ENCODE peak calls at places on chromosome 14, in eight cellular contexts. C, F, D, M, V, L, O and J are unnamed samples.
A peak's percentile ranks its signal among the peaks of the same experiment; 100 is the strongest.

GRCh38 chr14:104098272-104099095 is 13.0 kb downstream of the ASPG start:
- DNase-seq in C (no peak), L (no peak), D (no peak), O (peak; percentile 40), V (peak; percentile 32), M (no peak), F (no peak), J (no peak)

GRCh38 chr14:77574446-77575125 is 41.9 kb downstream of the SPTLC2 start:
- DNase-seq in O (no peak), L (no peak), V (no peak), M (no peak), C (no peak), F (no peak), D (peak; percentile 76), J (no peak)

GRCh38 chr14:22993517-22993916 is 11.2 kb upstream of the AJUBA start:
- DNase-seq in C (no peak), F (no peak), V (no peak), L (peak; percentile 68), D (no peak), M (no peak), O (no peak), J (no peak)

GRCh38 chr14:53180272-53181221 is 27.4 kb upstream of the DDHD1 start:
- DNase-seq in C (peak; percentile 35), L (peak; percentile 93), O (peak; percentile 49), F (peak; percentile 32), M (no peak), D (peak; percentile 32), V (no peak), J (peak; percentile 8)

GRCh38 chr14:54669759-54670630 is 103.1 kb downstream of the SAMD4A start:
- DNase-seq in D (peak; percentile 85), M (no peak), C (peak; percentile 4), V (no peak), O (peak; percentile 47), L (no peak), F (no peak), J (no peak)

GRCh38 chr14:91372680-91373495 is 44.7 kb downstream of the CCDC88C start:
- DNase-seq in D (no peak), O (peak; percentile 79), V (no peak), C (peak; percentile 40), F (no peak), M (no peak), L (no peak), J (peak; percentile 52)

GRCh38 chr14:80973918-80974317 is 18.5 kb downstream of the TSHR start:
- DNase-seq in L (no peak), M (no peak), O (no peak), C (no peak), D (no peak), F (no peak), V (no peak), J (peak; percentile 48)

GRCh38 chr14:55599250-55599879 is 19.4 kb downstream of the KTN1 start:
- DNase-seq in F (no peak), L (no peak), V (peak; percentile 58), M (no peak), C (no peak), O (no peak), D (no peak), J (no peak)

GRCh38 chr14:94129758-94130414 is 482 bp upstream of the IFI27L2 start:
- DNase-seq in D (peak; percentile 34), O (no peak), C (peak; percentile 5), V (no peak), L (peak; percentile 61), F (peak; percentile 65), M (no peak), J (peak; percentile 47)

GRCh38 chr14:84197704-84198103 is 1332.2 kb upstream of the FLRT2 start:
- DNase-seq in C (no peak), O (no peak), F (no peak), D (no peak), V (no peak), L (no peak), M (no peak), J (no peak)

GRCh38 chr14:30813182-30813581 is 61.2 kb upstream of the COCH start:
- DNase-seq in V (no peak), M (no peak), L (no peak), F (no peak), O (no peak), D (no peak), C (no peak), J (no peak)

GRCh38 chr14:87156878-87157277 is 836.1 kb downstream of the GALC start:
- DNase-seq in C (no peak), M (no peak), O (no peak), V (no peak), D (no peak), F (no peak), L (peak; percentile 75), J (no peak)

GRCh38 chr14:104353221-104353920 is 215.0 kb downstream of the KIF26A start:
- DNase-seq in C (no peak), O (peak; percentile 35), D (no peak), V (peak; percentile 37), F (no peak), L (no peak), M (no peak), J (no peak)

DNA sequence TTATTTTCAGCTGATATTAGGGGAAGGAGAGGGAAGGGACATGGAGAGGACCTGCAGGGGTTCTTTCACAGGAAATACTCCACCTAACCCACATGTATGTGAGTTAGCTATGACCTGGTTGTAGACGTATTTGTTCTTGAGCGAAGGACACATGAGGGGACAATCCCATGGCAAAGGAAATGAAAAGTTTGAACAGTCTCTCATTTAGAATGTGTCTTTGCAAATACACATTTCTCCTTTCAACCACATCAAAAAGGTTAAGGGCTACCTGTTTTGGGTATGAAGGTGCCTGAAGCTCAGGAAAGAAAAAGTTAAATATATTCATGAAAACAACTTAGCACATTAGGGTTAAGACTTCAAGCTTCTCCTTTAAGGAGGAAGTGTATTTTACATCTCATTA is 7.4 kb downstream of the PYGL start:
- DNase-seq in L (no peak), C (no peak), D (no peak), V (no peak), O (no peak), M (no peak), F (no peak), J (no peak)
- H3K4me1 ChIP-seq in L (no peaks in the 10 kb centered on the region), C (no peaks in the 10 kb centered on the region), D (peaks cover 3% of the 10 kb centered on the region), V (no peaks in the 10 kb centered on the region), O (no peaks in the 10 kb centered on the region), M (no peaks in the 10 kb centered on the region), F (no peaks in the 10 kb centered on the region), J (no peaks in the 10 kb centered on the region)

GRCh38 chr14:96863327-96863985 is 66.3 kb downstream of the VRK1 start:
- DNase-seq in L (peak; percentile 3), O (no peak), C (no peak), V (no peak), M (no peak), D (no peak), F (no peak), J (no peak)

GRCh38 chr14:96858643-96859042 is 61.5 kb downstream of the VRK1 start:
- DNase-seq in F (no peak), C (no peak), V (no peak), L (no peak), O (no peak), D (no peak), M (no peak), J (no peak)

GRCh38 chr14:96867634-96868033 is 70.5 kb downstream of the VRK1 start:
- DNase-seq in O (no peak), C (no peak), F (no peak), L (no peak), V (no peak), M (no peak), D (no peak), J (no peak)

GRCh38 chr14:96863986-96864330 is 66.8 kb downstream of the VRK1 start:
- DNase-seq in F (no peak), L (no peak), M (no peak), C (no peak), V (no peak), O (no peak), D (no peak), J (no peak)

DNA sequence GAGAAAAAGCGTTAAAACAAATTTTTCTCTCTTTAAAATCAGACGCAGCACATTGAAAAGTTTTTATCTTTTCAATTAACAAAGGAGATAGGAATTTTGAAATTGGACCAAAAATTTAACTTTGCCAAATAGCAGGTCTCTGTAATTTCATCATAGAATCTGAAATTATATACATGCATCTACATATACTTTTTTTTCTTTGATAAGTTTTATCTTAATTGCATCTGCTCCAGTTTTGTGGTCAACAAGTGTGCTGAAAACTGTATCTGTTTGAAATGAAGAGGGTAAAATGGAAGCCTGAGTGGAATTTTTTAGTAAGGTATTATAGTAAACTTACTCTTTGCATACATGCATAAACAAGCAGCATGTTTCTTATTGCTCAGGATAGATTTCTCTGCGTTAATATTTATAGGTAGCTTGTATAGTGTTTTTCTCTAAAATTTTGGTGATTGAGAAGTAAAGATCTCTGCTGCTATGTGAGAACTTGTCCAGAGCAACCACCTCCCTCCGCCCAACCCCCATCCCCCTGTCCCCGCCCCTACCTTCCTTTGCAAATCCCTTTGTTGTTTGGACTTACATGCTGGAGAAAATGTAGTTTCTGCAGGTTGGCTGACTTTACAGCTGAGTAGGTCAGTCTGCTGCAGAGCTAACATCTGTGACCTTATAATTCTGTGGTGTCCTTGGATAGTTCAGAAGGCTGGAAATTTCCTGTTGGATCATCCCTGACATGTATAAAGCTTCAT is 64.6 kb downstream of the VRK1 start:
- DNase-seq in D (no peak), C (no peak), O (no peak), M (no peak), V (no peak), F (peak; percentile 54), L (peak; percentile 74), J (no peak)
- H3K4me3 ChIP-seq in D (no peak overlapping the region), C (no peak overlapping the region), O (no peak overlapping the region), M (no peak overlapping the region), V (no peak overlapping the region), F (no peak overlapping the region), L (no peak overlapping the region), J (no peak overlapping the region)

GRCh38 chr14:21155963-21156362 is at the start of gene OR5AU1:
- DNase-seq in C (no peak), D (no peak), F (no peak), L (no peak), V (no peak), O (no peak), M (no peak), J (no peak)

GRCh38 chr14:21163721-21164120 is 7.9 kb upstream of the OR5AU1 start:
- DNase-seq in M (no peak), V (no peak), F (no peak), D (no peak), C (no peak), L (no peak), O (no peak), J (no peak)

DNA sequence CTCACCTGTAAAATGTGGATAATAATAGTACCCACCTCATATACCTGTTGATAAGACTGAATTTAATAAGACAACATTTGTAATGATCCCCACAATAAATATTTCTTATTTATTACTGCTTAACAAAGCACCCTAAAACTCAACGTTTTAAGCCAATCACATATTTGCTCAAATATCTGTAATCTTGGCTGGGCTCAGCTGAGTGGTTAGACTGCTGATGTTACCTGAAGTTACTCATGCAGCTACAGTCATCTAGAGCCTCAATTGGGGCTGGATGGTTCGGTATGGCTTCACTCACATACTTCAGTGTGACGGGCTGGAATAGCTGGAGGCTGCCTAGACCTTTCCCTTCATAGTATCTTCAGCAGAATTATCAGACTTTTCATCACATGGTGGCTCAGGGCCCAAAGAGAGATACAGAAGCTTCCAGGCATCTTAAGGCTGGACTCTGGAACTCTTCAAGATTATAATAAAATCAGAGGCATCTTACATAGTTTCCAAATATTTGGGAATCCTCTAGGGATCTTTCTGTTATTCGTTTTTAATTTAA is 4.3 kb upstream of the OR5AU1 start:
- DNase-seq in V (no peak), L (no peak), F (no peak), C (no peak), D (no peak), M (no peak), O (no peak), J (no peak)
- H3K4me1 ChIP-seq in V (no peaks in the 10 kb centered on the region), L (no peaks in the 10 kb centered on the region), F (no peaks in the 10 kb centered on the region), C (no peaks in the 10 kb centered on the region), D (no peaks in the 10 kb centered on the region), M (no peaks in the 10 kb centered on the region), O (no peaks in the 10 kb centered on the region), J (no peaks in the 10 kb centered on the region)

GRCh38 chr14:28768549-28768870 is 1.9 kb downstream of the FOXG1 start:
- DNase-seq in V (no peak), L (no peak), M (no peak), D (no peak), F (no peak), O (no peak), C (no peak), J (no peak)
- H3K4me3 ChIP-seq in V (no peak overlapping the region), L (no peak overlapping the region), M (peak overlapping the region; percentile 7), D (no peak overlapping the region), F (no peak overlapping the region), O (no peak overlapping the region), C (no peak overlapping the region), J (no peak overlapping the region)